ENCODE peak calls at places on chromosomes 11 and 22, in eight cellular contexts. X is astrocyte of the cerebellum; M is right lobe of liver; J is GM04504; G is CD4-positive, CD25-positive, alpha-beta regulatory T cell; Y is C1 segment of cervical spinal cord; W is NCI-H460; R is GDM1. U is an unnamed sample.

GRCh38 chr11:62925745-62926668 is 4.8 kb upstream of the CHRM1 start:
- DNase-seq in W (no peak), R (no peak), G (no peak), J (no peak), X (no peak), M (no peak), Y (no peak), U (no peak)

GRCh38 chr11:62125881-62126280 is 2.1 kb downstream of the INCENP start:
- DNase-seq in X (no peak), W (no peak), J (no peak), R (no peak), M (no peak), G (no peak), Y (no peak), U (no peak)

GRCh38 chr11:9820260-9820659 is 156.4 kb downstream of the SWAP70 start:
- DNase-seq in J (no peak), X (no peak), G (no peak), M (no peak), W (no peak), Y (no peak), R (no peak), U (peak)

GRCh38 chr11:8229299-8230177 is 34.1 kb downstream of the LMO1 start:
- DNase-seq in W (no peak), X (no peak), R (no peak), Y (no peak), M (no peak), J (no peak), G (no peak), U (no peak)

GRCh38 chr11:123209591-123209990 is 14.5 kb upstream of the CLMP start:
- DNase-seq in G (no peak), X (no peak), Y (no peak), R (no peak), M (no peak), J (no peak), W (no peak), U (no peak)

GRCh38 chr11:102010776-102011500 is 36.3 kb upstream of the CFAP300 start:
- DNase-seq in G (no peak), R (no peak), X (peak), Y (no peak), J (peak), W (peak), M (peak), U (peak)

GRCh38 chr11:65593518-65594414 is 1.8 kb downstream of the KCNK7 start:
- DNase-seq in R (no peak), M (no peak), G (no peak), Y (peak), J (no peak), W (no peak), X (no peak), U (peak)

GRCh38 chr22:33544707-33545106 is 375.6 kb downstream of the LARGE1 start:
- DNase-seq in G (no peak), X (no peak), J (no peak), R (no peak), Y (no peak), M (no peak), W (no peak), U (no peak)

GRCh38 chr22:46537946-46538815 is 761 bp upstream of the CELSR1 start:
- DNase-seq in Y (no peak), X (no peak), W (no peak), G (no peak), R (no peak), J (no peak), M (no peak), U (no peak)

GRCh38 chr11:131568318-131568717 is 197.9 kb downstream of the NTM start:
- DNase-seq in J (no peak), W (no peak), X (no peak), G (no peak), R (no peak), Y (no peak), M (no peak), U (no peak)

GRCh38 chr11:76567261-76567660 is 103.3 kb downstream of the LRRC32 start:
- DNase-seq in Y (no peak), M (no peak), X (no peak), J (no peak), G (no peak), R (no peak), W (no peak), U (no peak)

GRCh38 chr22:27971926-27972325 is 52.9 kb upstream of the PITPNB start:
- DNase-seq in R (no peak), J (no peak), X (no peak), M (no peak), W (no peak), Y (no peak), G (no peak), U (no peak)

GRCh38 chr22:30232716-30233218 is 13.8 kb downstream of the LIF start:
- DNase-seq in W (no peak), J (no peak), R (no peak), G (no peak), Y (no peak), M (no peak), X (peak), U (no peak)

GRCh38 chr11:12232819-12233601 is 122.6 kb downstream of the MICAL2 start:
- DNase-seq in J (peak), M (no peak), X (peak), Y (no peak), G (no peak), W (no peak), R (no peak), U (no peak)

U was measured in T47D.